ENCODE peak calls at places on chromosomes 13 and 19, in eight cellular contexts. J is GOT3; S is mucosa of descending colon; C is naive thymus-derived CD8-positive, alpha-beta T cell; V is neuronal stem cell; O is kidney glomerular epithelial cell; B is CD8-positive, alpha-beta memory T cell; X is H54. G is an unnamed sample.

GRCh38 chr13:106989866-106990265 is 421.9 kb upstream of the ARGLU1 start:
- DNase-seq in J (no peak), S (no peak), C (no peak), V (no peak), O (no peak), B (no peak), X (no peak), G (no peak)

GRCh38 chr13:79541426-79542049 is 60.6 kb downstream of the NDFIP2 start:
- DNase-seq in J (no peak), S (peak), C (no peak), V (peak), O (peak), B (peak), X (no peak), G (no peak)

GRCh38 chr19:29400917-29401711 is 124.7 kb upstream of the VSTM2B start:
- DNase-seq in J (no peak), S (no peak), C (no peak), V (no peak), O (peak), B (no peak), X (no peak), G (no peak)

GRCh38 chr19:12841094-12841493 is 2.8 kb downstream of the MAST1 start:
- DNase-seq in J (no peak), S (peak), C (no peak), V (peak), O (no peak), B (no peak), X (no peak), G (no peak)

GRCh38 chr13:36163303-36163702 is 32.1 kb upstream of the DCLK1 start:
- DNase-seq in J (no peak), S (no peak), C (no peak), V (no peak), O (no peak), B (no peak), X (no peak), G (no peak)

GRCh38 chr13:103810026-103810425 is 743.8 kb upstream of the SLC10A2 start:
- DNase-seq in J (no peak), S (no peak), C (no peak), V (no peak), O (no peak), B (no peak), X (no peak), G (no peak)

GRCh38 chr13:113853518-113854237 is 10.2 kb downstream of the GAS6 start:
- DNase-seq in J (no peak), S (no peak), C (no peak), V (no peak), O (no peak), B (no peak), X (no peak), G (no peak)

GRCh38 chr19:50162988-50163387 is at the start of gene IZUMO2:
- DNase-seq in J (no peak), S (no peak), C (no peak), V (no peak), O (no peak), B (no peak), X (no peak), G (no peak)

GRCh38 chr13:93146584-93147292 is 79.9 kb upstream of the GPC6 start:
- DNase-seq in J (no peak), S (no peak), C (no peak), V (no peak), O (peak), B (no peak), X (no peak), G (no peak)

GRCh38 chr13:31722684-31723083 is 16.6 kb upstream of the RXFP2 start:
- DNase-seq in J (no peak), S (no peak), C (no peak), V (no peak), O (no peak), B (no peak), X (no peak), G (no peak)

GRCh38 chr13:45882626-45883025 is 31.1 kb upstream of the SIAH3 start:
- DNase-seq in J (no peak), S (no peak), C (no peak), V (peak), O (peak), B (no peak), X (no peak), G (no peak)

GRCh38 chr19:15265849-15266248 is 33.6 kb upstream of the EPHX3 start:
- DNase-seq in J (peak), S (peak), C (no peak), V (no peak), O (peak), B (no peak), X (peak), G (no peak)

GRCh38 chr13:95745752-95746151 is 68.8 kb downstream of the DNAJC3 start:
- DNase-seq in J (no peak), S (no peak), C (no peak), V (no peak), O (no peak), B (no peak), X (no peak), G (no peak)

GRCh38 chr19:17942582-17943283 is 9.9 kb downstream of the CCDC124 start:
- DNase-seq in J (no peak), S (no peak), C (no peak), V (no peak), O (no peak), B (no peak), X (no peak), G (no peak)

GRCh38 chr13:92843549-92843948 is 383.1 kb upstream of the GPC6 start:
- DNase-seq in J (no peak), S (no peak), C (no peak), V (no peak), O (peak), B (no peak), X (no peak), G (no peak)